ENCODE peak calls at places on chromosomes 13 and 19, in seven cellular contexts. One of them, this sample, is unnamed.

GRCh38 chr13:95536629-95537241 is 15.8 kb upstream of the CLDN10 start:
- DNase-seq in anterior cingulate cortex: no peak
- DNase-seq in CD4-positive, alpha-beta memory T cell: no peak
- DNase-seq in body of pancreas: peak; percentile 83
- DNase-seq in amygdala: no peak
- DNase-seq in testis: no peak
- DNase-seq in coronary artery: no peak
- DNase-seq in this sample: no peak

GRCh38 chr19:29054886-29055675 is 157.9 kb downstream of the UQCRFS1 start:
- DNase-seq in anterior cingulate cortex: no peak
- DNase-seq in CD4-positive, alpha-beta memory T cell: no peak
- DNase-seq in body of pancreas: no peak
- DNase-seq in amygdala: no peak
- DNase-seq in testis: no peak
- DNase-seq in coronary artery: peak; percentile 56
- DNase-seq in this sample: no peak

GRCh38 chr13:106373989-106374572 is 161.4 kb downstream of the EFNB2 start:
- DNase-seq in anterior cingulate cortex: no peak
- DNase-seq in CD4-positive, alpha-beta memory T cell: no peak
- DNase-seq in body of pancreas: no peak
- DNase-seq in amygdala: no peak
- DNase-seq in testis: no peak
- DNase-seq in coronary artery: no peak
- DNase-seq in this sample: no peak

GRCh38 chr13:25648996-25649633 is 277.3 kb downstream of the ATP8A2 start:
- DNase-seq in anterior cingulate cortex: no peak
- DNase-seq in CD4-positive, alpha-beta memory T cell: no peak
- DNase-seq in body of pancreas: no peak
- DNase-seq in amygdala: no peak
- DNase-seq in testis: no peak
- DNase-seq in coronary artery: no peak
- DNase-seq in this sample: no peak

GRCh38 chr13:65095697-65096096 is 2134.4 kb downstream of the PCDH9 start:
- DNase-seq in anterior cingulate cortex: no peak
- DNase-seq in CD4-positive, alpha-beta memory T cell: no peak
- DNase-seq in body of pancreas: no peak
- DNase-seq in amygdala: no peak
- DNase-seq in testis: no peak
- DNase-seq in coronary artery: no peak
- DNase-seq in this sample: no peak

GRCh38 chr13:59531571-59532091 is 632.1 kb downstream of the DIAPH3 start:
- DNase-seq in anterior cingulate cortex: no peak
- DNase-seq in CD4-positive, alpha-beta memory T cell: peak; percentile 2
- DNase-seq in body of pancreas: peak; percentile 66
- DNase-seq in amygdala: peak; percentile 53
- DNase-seq in testis: peak; percentile 76
- DNase-seq in coronary artery: no peak
- DNase-seq in this sample: peak; percentile 30

GRCh38 chr13:29509999-29510586 is 85.4 kb downstream of the SLC7A1 start:
- DNase-seq in anterior cingulate cortex: no peak
- DNase-seq in CD4-positive, alpha-beta memory T cell: no peak
- DNase-seq in body of pancreas: no peak
- DNase-seq in amygdala: no peak
- DNase-seq in testis: no peak
- DNase-seq in coronary artery: no peak
- DNase-seq in this sample: peak; percentile 20

GRCh38 chr13:32790731-32791130 is 204.5 kb downstream of the PDS5B start:
- DNase-seq in anterior cingulate cortex: no peak
- DNase-seq in CD4-positive, alpha-beta memory T cell: no peak
- DNase-seq in body of pancreas: no peak
- DNase-seq in amygdala: no peak
- DNase-seq in testis: no peak
- DNase-seq in coronary artery: no peak
- DNase-seq in this sample: no peak

GRCh38 chr19:50759886-50760285 is 10.4 kb upstream of the GPR32 start:
- DNase-seq in anterior cingulate cortex: no peak
- DNase-seq in CD4-positive, alpha-beta memory T cell: no peak
- DNase-seq in body of pancreas: no peak
- DNase-seq in amygdala: no peak
- DNase-seq in testis: no peak
- DNase-seq in coronary artery: no peak
- DNase-seq in this sample: peak; percentile 28

GRCh38 chr13:78700121-78700910 is 41.4 kb upstream of the OBI1 start:
- DNase-seq in anterior cingulate cortex: no peak
- DNase-seq in CD4-positive, alpha-beta memory T cell: no peak
- DNase-seq in body of pancreas: no peak
- DNase-seq in amygdala: no peak
- DNase-seq in testis: no peak
- DNase-seq in coronary artery: no peak
- DNase-seq in this sample: no peak

GRCh38 chr13:87124785-87125074 is 546.4 kb upstream of the SLITRK5 start:
- DNase-seq in anterior cingulate cortex: no peak
- DNase-seq in CD4-positive, alpha-beta memory T cell: no peak
- DNase-seq in body of pancreas: no peak
- DNase-seq in amygdala: no peak
- DNase-seq in testis: no peak
- DNase-seq in coronary artery: no peak
- DNase-seq in this sample: no peak

GRCh38 chr13:23599083-23599925 is 29.1 kb downstream of the TNFRSF19 start:
- DNase-seq in anterior cingulate cortex: no peak
- DNase-seq in CD4-positive, alpha-beta memory T cell: no peak
- DNase-seq in body of pancreas: no peak
- DNase-seq in amygdala: no peak
- DNase-seq in testis: no peak
- DNase-seq in coronary artery: no peak
- DNase-seq in this sample: no peak

GRCh38 chr19:45113628-45114027 is 20.6 kb downstream of the PPP1R37 start:
- DNase-seq in anterior cingulate cortex: no peak
- DNase-seq in CD4-positive, alpha-beta memory T cell: no peak
- DNase-seq in body of pancreas: peak; percentile 54
- DNase-seq in amygdala: no peak
- DNase-seq in testis: no peak
- DNase-seq in coronary artery: no peak
- DNase-seq in this sample: no peak

GRCh38 chr13:38871275-38871674 is 119.4 kb downstream of the STOML3 start:
- DNase-seq in anterior cingulate cortex: no peak
- DNase-seq in CD4-positive, alpha-beta memory T cell: no peak
- DNase-seq in body of pancreas: no peak
- DNase-seq in amygdala: no peak
- DNase-seq in testis: no peak
- DNase-seq in coronary artery: no peak
- DNase-seq in this sample: no peak

GRCh38 chr19:13119654-13120053 is 1.6 kb downstream of the NACC1 start:
- DNase-seq in anterior cingulate cortex: no peak
- DNase-seq in CD4-positive, alpha-beta memory T cell: no peak
- DNase-seq in body of pancreas: no peak
- DNase-seq in amygdala: no peak
- DNase-seq in testis: no peak
- DNase-seq in coronary artery: no peak
- DNase-seq in this sample: no peak

GRCh38 chr19:8302734-8303133 is 5.4 kb downstream of the CD320 start:
- DNase-seq in anterior cingulate cortex: no peak
- DNase-seq in CD4-positive, alpha-beta memory T cell: no peak
- DNase-seq in body of pancreas: peak; percentile 0
- DNase-seq in amygdala: no peak
- DNase-seq in testis: no peak
- DNase-seq in coronary artery: no peak
- DNase-seq in this sample: no peak

GRCh38 chr19:2331601-2332246 is 3.2 kb downstream of the SPPL2B start:
- DNase-seq in anterior cingulate cortex: no peak
- DNase-seq in CD4-positive, alpha-beta memory T cell: no peak
- DNase-seq in body of pancreas: no peak
- DNase-seq in amygdala: no peak
- DNase-seq in testis: no peak
- DNase-seq in coronary artery: no peak
- DNase-seq in this sample: no peak

GRCh38 chr13:101654916-101655315 is 202.4 kb downstream of the ITGBL1 start:
- DNase-seq in anterior cingulate cortex: no peak
- DNase-seq in CD4-positive, alpha-beta memory T cell: no peak
- DNase-seq in body of pancreas: no peak
- DNase-seq in amygdala: no peak
- DNase-seq in testis: no peak
- DNase-seq in coronary artery: no peak
- DNase-seq in this sample: no peak

GRCh38 chr19:51552608-51552995 is 18.5 kb upstream of the ZNF175 start:
- DNase-seq in anterior cingulate cortex: no peak
- DNase-seq in CD4-positive, alpha-beta memory T cell: no peak
- DNase-seq in body of pancreas: no peak
- DNase-seq in amygdala: no peak
- DNase-seq in testis: no peak
- DNase-seq in coronary artery: no peak
- DNase-seq in this sample: no peak

GRCh38 chr13:23469901-23470525 is 36.5 kb upstream of the SACS start:
- DNase-seq in anterior cingulate cortex: no peak
- DNase-seq in CD4-positive, alpha-beta memory T cell: no peak
- DNase-seq in body of pancreas: no peak
- DNase-seq in amygdala: no peak
- DNase-seq in testis: no peak
- DNase-seq in coronary artery: no peak
- DNase-seq in this sample: no peak

GRCh38 chr19:49894879-49895565 is 1.7 kb downstream of the IL4I1 start:
- DNase-seq in anterior cingulate cortex: no peak
- DNase-seq in CD4-positive, alpha-beta memory T cell: no peak
- DNase-seq in body of pancreas: no peak
- DNase-seq in amygdala: no peak
- DNase-seq in testis: no peak
- DNase-seq in coronary artery: no peak
- DNase-seq in this sample: no peak

GRCh38 chr19:49701271-49701786 is 10.4 kb downstream of the CPT1C start:
- DNase-seq in anterior cingulate cortex: no peak
- DNase-seq in CD4-positive, alpha-beta memory T cell: no peak
- DNase-seq in body of pancreas: no peak
- DNase-seq in amygdala: no peak
- DNase-seq in testis: no peak
- DNase-seq in coronary artery: no peak
- DNase-seq in this sample: no peak

GRCh38 chr13:74487091-74487722 is 353.0 kb upstream of the KLF12 start:
- DNase-seq in anterior cingulate cortex: no peak
- DNase-seq in CD4-positive, alpha-beta memory T cell: no peak
- DNase-seq in body of pancreas: no peak
- DNase-seq in amygdala: no peak
- DNase-seq in testis: no peak
- DNase-seq in coronary artery: no peak
- DNase-seq in this sample: no peak

GRCh38 chr19:40217027-40217810 is 965 bp downstream of the TTC9B start:
- DNase-seq in anterior cingulate cortex: no peak
- DNase-seq in CD4-positive, alpha-beta memory T cell: no peak
- DNase-seq in body of pancreas: peak; percentile 88
- DNase-seq in amygdala: no peak
- DNase-seq in testis: peak; percentile 52
- DNase-seq in coronary artery: no peak
- DNase-seq in this sample: peak; percentile 71

GRCh38 chr13:102580552-102581169 is 16.1 kb upstream of the TPP2 start:
- DNase-seq in anterior cingulate cortex: no peak
- DNase-seq in CD4-positive, alpha-beta memory T cell: peak; percentile 59
- DNase-seq in body of pancreas: peak; percentile 49
- DNase-seq in amygdala: no peak
- DNase-seq in testis: peak; percentile 42
- DNase-seq in coronary artery: no peak
- DNase-seq in this sample: peak; percentile 82

GRCh38 chr19:1161716-1162115 is 12.4 kb downstream of the SBNO2 start:
- DNase-seq in anterior cingulate cortex: no peak
- DNase-seq in CD4-positive, alpha-beta memory T cell: no peak
- DNase-seq in body of pancreas: peak; percentile 47
- DNase-seq in amygdala: no peak
- DNase-seq in testis: no peak
- DNase-seq in coronary artery: no peak
- DNase-seq in this sample: no peak

GRCh38 chr19:42293539-42293938 is 8.4 kb upstream of the PRR19 start:
- DNase-seq in anterior cingulate cortex: no peak
- DNase-seq in CD4-positive, alpha-beta memory T cell: no peak
- DNase-seq in body of pancreas: no peak
- DNase-seq in amygdala: no peak
- DNase-seq in testis: no peak
- DNase-seq in coronary artery: no peak
- DNase-seq in this sample: no peak

GRCh38 chr13:37934339-37935191 is 65.0 kb upstream of the TRPC4 start:
- DNase-seq in anterior cingulate cortex: no peak
- DNase-seq in CD4-positive, alpha-beta memory T cell: no peak
- DNase-seq in body of pancreas: no peak
- DNase-seq in amygdala: no peak
- DNase-seq in testis: no peak
- DNase-seq in coronary artery: no peak
- DNase-seq in this sample: no peak

GRCh38 chr13:47168086-47168485 is 271.2 kb upstream of the HTR2A start:
- DNase-seq in anterior cingulate cortex: no peak
- DNase-seq in CD4-positive, alpha-beta memory T cell: no peak
- DNase-seq in body of pancreas: no peak
- DNase-seq in amygdala: no peak
- DNase-seq in testis: no peak
- DNase-seq in coronary artery: no peak
- DNase-seq in this sample: no peak

GRCh38 chr13:79404985-79405384 is 1.1 kb downstream of the RBM26 start:
- DNase-seq in anterior cingulate cortex: no peak
- DNase-seq in CD4-positive, alpha-beta memory T cell: no peak
- DNase-seq in body of pancreas: no peak
- DNase-seq in amygdala: no peak
- DNase-seq in testis: no peak
- DNase-seq in coronary artery: no peak
- DNase-seq in this sample: no peak

GRCh38 chr19:45569619-45570421 is 14.8 kb downstream of the OPA3 start:
- DNase-seq in anterior cingulate cortex: no peak
- DNase-seq in CD4-positive, alpha-beta memory T cell: peak; percentile 46
- DNase-seq in body of pancreas: peak; percentile 52
- DNase-seq in amygdala: peak; percentile 2
- DNase-seq in testis: peak; percentile 65
- DNase-seq in coronary artery: no peak
- DNase-seq in this sample: no peak

GRCh38 chr19:46878613-46879375 is 18.0 kb downstream of the ARHGAP35 start:
- DNase-seq in anterior cingulate cortex: no peak
- DNase-seq in CD4-positive, alpha-beta memory T cell: no peak
- DNase-seq in body of pancreas: no peak
- DNase-seq in amygdala: no peak
- DNase-seq in testis: no peak
- DNase-seq in coronary artery: no peak
- DNase-seq in this sample: no peak